ENCODE peak calls at places on chromosome 3, in eight cellular contexts. One of them, this sample, is unnamed.
A peak's percentile ranks its signal among the peaks of the same experiment; 100 is the strongest.

GRCh38 chr3:129231331-129232119 is 17.9 kb upstream of the COPG1 start:
- DNase-seq in astrocyte of the spinal cord: no peak
- DNase-seq in PC-3: peak; percentile 77
- DNase-seq in cardiac fibroblast: peak; percentile 35
- DNase-seq in lower lobe of right lung: no peak
- DNase-seq in upper lobe of right lung: no peak
- DNase-seq in suprapubic skin: no peak
- DNase-seq in lung: no peak
- DNase-seq in this sample: no peak

GRCh38 chr3:55267206-55267930 is 219.7 kb downstream of the WNT5A start:
- DNase-seq in lower lobe of right lung: no peak
- DNase-seq in astrocyte of the spinal cord: no peak
- DNase-seq in PC-3: no peak
- DNase-seq in lung: no peak
- DNase-seq in cardiac fibroblast: peak; percentile 71
- DNase-seq in suprapubic skin: no peak
- DNase-seq in upper lobe of right lung: no peak
- DNase-seq in this sample: no peak

GRCh38 chr3:101381809-101382208 is 61.4 kb upstream of the IMPG2 start:
- DNase-seq in suprapubic skin: no peak
- DNase-seq in lower lobe of right lung: no peak
- DNase-seq in upper lobe of right lung: no peak
- DNase-seq in lung: no peak
- DNase-seq in astrocyte of the spinal cord: peak; percentile 55
- DNase-seq in PC-3: peak; percentile 76
- DNase-seq in cardiac fibroblast: peak; percentile 70
- DNase-seq in this sample: no peak

GRCh38 chr3:27486328-27486727 is 2.1 kb upstream of the SLC4A7 start:
- DNase-seq in suprapubic skin: peak; percentile 65
- DNase-seq in astrocyte of the spinal cord: no peak
- DNase-seq in lung: no peak
- DNase-seq in lower lobe of right lung: no peak
- DNase-seq in PC-3: no peak
- DNase-seq in upper lobe of right lung: no peak
- DNase-seq in cardiac fibroblast: no peak
- DNase-seq in this sample: no peak

GRCh38 chr3:7518471-7518870 is 657.6 kb downstream of the GRM7 start:
- DNase-seq in astrocyte of the spinal cord: peak; percentile 50
- DNase-seq in lower lobe of right lung: no peak
- DNase-seq in suprapubic skin: no peak
- DNase-seq in upper lobe of right lung: no peak
- DNase-seq in PC-3: no peak
- DNase-seq in lung: no peak
- DNase-seq in cardiac fibroblast: peak; percentile 38
- DNase-seq in this sample: no peak

GRCh38 chr3:127354761-127355160 is 66.9 kb upstream of the PRR20G start:
- DNase-seq in suprapubic skin: no peak
- DNase-seq in lower lobe of right lung: no peak
- DNase-seq in PC-3: no peak
- DNase-seq in cardiac fibroblast: no peak
- DNase-seq in astrocyte of the spinal cord: no peak
- DNase-seq in upper lobe of right lung: no peak
- DNase-seq in lung: peak; percentile 17
- DNase-seq in this sample: no peak

GRCh38 chr3:142857056-142857455 is 31.8 kb downstream of the PCOLCE2 start:
- DNase-seq in upper lobe of right lung: no peak
- DNase-seq in astrocyte of the spinal cord: no peak
- DNase-seq in lower lobe of right lung: no peak
- DNase-seq in lung: no peak
- DNase-seq in suprapubic skin: no peak
- DNase-seq in cardiac fibroblast: no peak
- DNase-seq in PC-3: peak; percentile 52
- DNase-seq in this sample: no peak

GRCh38 chr3:126309162-126309561 is 48.0 kb downstream of the KLF15 start:
- DNase-seq in lower lobe of right lung: no peak
- DNase-seq in PC-3: no peak
- DNase-seq in suprapubic skin: no peak
- DNase-seq in upper lobe of right lung: no peak
- DNase-seq in lung: no peak
- DNase-seq in astrocyte of the spinal cord: no peak
- DNase-seq in cardiac fibroblast: no peak
- DNase-seq in this sample: no peak

GRCh38 chr3:11335056-11335608 is 62.9 kb downstream of the ATG7 start:
- DNase-seq in PC-3: peak; percentile 86
- DNase-seq in lower lobe of right lung: no peak
- DNase-seq in lung: no peak
- DNase-seq in cardiac fibroblast: peak; percentile 88
- DNase-seq in astrocyte of the spinal cord: peak; percentile 81
- DNase-seq in suprapubic skin: no peak
- DNase-seq in upper lobe of right lung: no peak
- DNase-seq in this sample: peak; percentile 45

GRCh38 chr3:123105201-123106189 is 38.7 kb downstream of the PDIA5 start:
- DNase-seq in astrocyte of the spinal cord: no peak
- DNase-seq in PC-3: no peak
- DNase-seq in cardiac fibroblast: no peak
- DNase-seq in upper lobe of right lung: no peak
- DNase-seq in suprapubic skin: no peak
- DNase-seq in lung: no peak
- DNase-seq in lower lobe of right lung: no peak
- DNase-seq in this sample: no peak

GRCh38 chr3:190325923-190326322 is 3.7 kb upstream of the CLDN1 start:
- DNase-seq in PC-3: no peak
- DNase-seq in cardiac fibroblast: peak; percentile 60
- DNase-seq in lung: no peak
- DNase-seq in lower lobe of right lung: no peak
- DNase-seq in astrocyte of the spinal cord: peak; percentile 38
- DNase-seq in suprapubic skin: no peak
- DNase-seq in upper lobe of right lung: no peak
- DNase-seq in this sample: no peak

GRCh38 chr3:126926684-126927404 is 56.1 kb upstream of the PLXNA1 start:
- DNase-seq in upper lobe of right lung: no peak
- DNase-seq in lung: peak; percentile 57
- DNase-seq in astrocyte of the spinal cord: peak; percentile 91
- DNase-seq in cardiac fibroblast: peak; percentile 92
- DNase-seq in PC-3: peak; percentile 76
- DNase-seq in suprapubic skin: no peak
- DNase-seq in lower lobe of right lung: no peak
- DNase-seq in this sample: peak; percentile 55

GRCh38 chr3:3105815-3106214 is 4.4 kb downstream of the IL5RA start:
- DNase-seq in PC-3: no peak
- DNase-seq in suprapubic skin: no peak
- DNase-seq in lung: no peak
- DNase-seq in astrocyte of the spinal cord: no peak
- DNase-seq in lower lobe of right lung: no peak
- DNase-seq in cardiac fibroblast: no peak
- DNase-seq in upper lobe of right lung: no peak
- DNase-seq in this sample: no peak

GRCh38 chr3:192901435-192901834 is 16.2 kb downstream of the MB21D2 start:
- DNase-seq in upper lobe of right lung: no peak
- DNase-seq in astrocyte of the spinal cord: peak; percentile 92
- DNase-seq in cardiac fibroblast: peak; percentile 97
- DNase-seq in suprapubic skin: no peak
- DNase-seq in PC-3: peak; percentile 96
- DNase-seq in lung: no peak
- DNase-seq in lower lobe of right lung: no peak
- DNase-seq in this sample: no peak

GRCh38 chr3:167110906-167111305 is 269.2 kb downstream of the ZBBX start:
- DNase-seq in lower lobe of right lung: no peak
- DNase-seq in upper lobe of right lung: no peak
- DNase-seq in cardiac fibroblast: peak; percentile 1
- DNase-seq in PC-3: peak; percentile 65
- DNase-seq in suprapubic skin: no peak
- DNase-seq in lung: no peak
- DNase-seq in astrocyte of the spinal cord: peak; percentile 79
- DNase-seq in this sample: no peak

GRCh38 chr3:9036327-9037112 is 73.2 kb upstream of the RAD18 start:
- DNase-seq in lung: peak; percentile 44
- DNase-seq in PC-3: no peak
- DNase-seq in lower lobe of right lung: no peak
- DNase-seq in cardiac fibroblast: peak; percentile 75
- DNase-seq in suprapubic skin: peak; percentile 89
- DNase-seq in astrocyte of the spinal cord: no peak
- DNase-seq in upper lobe of right lung: no peak
- DNase-seq in this sample: peak; percentile 42

GRCh38 chr3:32569540-32570425 is 875 bp downstream of the DYNC1LI1 start:
- DNase-seq in cardiac fibroblast: peak; percentile 44
- DNase-seq in suprapubic skin: peak; percentile 81
- DNase-seq in astrocyte of the spinal cord: peak; percentile 54
- DNase-seq in lung: peak; percentile 65
- DNase-seq in PC-3: peak; percentile 57
- DNase-seq in upper lobe of right lung: peak; percentile 89
- DNase-seq in lower lobe of right lung: peak; percentile 83
- DNase-seq in this sample: no peak

GRCh38 chr3:124121379-124122336 is 129.7 kb upstream of the ROPN1 start:
- DNase-seq in upper lobe of right lung: no peak
- DNase-seq in lung: no peak
- DNase-seq in astrocyte of the spinal cord: no peak
- DNase-seq in cardiac fibroblast: no peak
- DNase-seq in suprapubic skin: no peak
- DNase-seq in lower lobe of right lung: no peak
- DNase-seq in PC-3: no peak
- DNase-seq in this sample: no peak

GRCh38 chr3:58102976-58103447 is 94.8 kb downstream of the FLNB start:
- DNase-seq in astrocyte of the spinal cord: no peak
- DNase-seq in upper lobe of right lung: no peak
- DNase-seq in suprapubic skin: no peak
- DNase-seq in lower lobe of right lung: no peak
- DNase-seq in lung: no peak
- DNase-seq in PC-3: no peak
- DNase-seq in cardiac fibroblast: no peak
- DNase-seq in this sample: no peak
- TF ChIP-seq CTCF in astrocyte of the spinal cord: no peak
- TF ChIP-seq CTCF in upper lobe of right lung: no peak
- TF ChIP-seq CTCF in suprapubic skin: no peak
- TF ChIP-seq CTCF in lower lobe of right lung: no peak
- TF ChIP-seq CTCF in lung: no peak
- TF ChIP-seq CTCF in PC-3: no peak
- TF ChIP-seq CTCF in cardiac fibroblast: no peak
- TF ChIP-seq CTCF in this sample: no peak

GRCh38 chr3:13881536-13882410 is 1.9 kb upstream of the WNT7A start:
- DNase-seq in lower lobe of right lung: no peak
- DNase-seq in cardiac fibroblast: no peak
- DNase-seq in astrocyte of the spinal cord: no peak
- DNase-seq in upper lobe of right lung: peak; percentile 45
- DNase-seq in PC-3: no peak
- DNase-seq in suprapubic skin: peak; percentile 37
- DNase-seq in lung: no peak
- DNase-seq in this sample: no peak

GRCh38 chr3:13879102-13879945 is 547 bp downstream of the WNT7A start:
- DNase-seq in cardiac fibroblast: no peak
- DNase-seq in PC-3: peak; percentile 45
- DNase-seq in suprapubic skin: peak; percentile 79
- DNase-seq in astrocyte of the spinal cord: no peak
- DNase-seq in lower lobe of right lung: no peak
- DNase-seq in lung: no peak
- DNase-seq in upper lobe of right lung: peak; percentile 71
- DNase-seq in this sample: no peak

GRCh38 chr3:13878711-13879101 is 1.2 kb downstream of the WNT7A start:
- DNase-seq in lung: no peak
- DNase-seq in cardiac fibroblast: no peak
- DNase-seq in suprapubic skin: peak; percentile 77
- DNase-seq in lower lobe of right lung: no peak
- DNase-seq in astrocyte of the spinal cord: no peak
- DNase-seq in PC-3: peak; percentile 54
- DNase-seq in upper lobe of right lung: peak; percentile 65
- DNase-seq in this sample: no peak

GRCh38 chr3:13879946-13880810 is at the start of gene WNT7A:
- DNase-seq in upper lobe of right lung: peak; percentile 71
- DNase-seq in cardiac fibroblast: no peak
- DNase-seq in lung: no peak
- DNase-seq in astrocyte of the spinal cord: no peak
- DNase-seq in lower lobe of right lung: no peak
- DNase-seq in suprapubic skin: peak; percentile 71
- DNase-seq in PC-3: peak; percentile 62
- DNase-seq in this sample: no peak

DNA sequence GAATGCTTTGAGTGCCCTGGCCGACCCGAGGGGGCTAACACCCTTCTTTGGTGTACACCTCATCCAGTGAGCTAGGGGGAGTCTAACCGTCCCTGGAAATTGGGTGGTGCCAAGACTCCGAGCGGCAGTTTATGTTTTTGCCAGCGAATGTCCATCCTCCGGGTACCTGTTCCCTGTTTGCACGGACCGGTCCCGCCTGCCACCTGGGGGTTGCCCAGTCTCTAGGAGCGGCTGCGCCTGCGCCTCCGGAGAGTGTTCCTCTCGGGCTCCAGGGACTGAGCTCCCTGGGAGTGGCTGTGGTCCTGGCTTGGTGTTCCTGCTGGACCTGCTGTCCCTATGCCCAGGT is 913 bp upstream of the WNT7A start:
- DNase-seq in astrocyte of the spinal cord: no peak
- DNase-seq in lung: no peak
- DNase-seq in suprapubic skin: peak; percentile 58
- DNase-seq in cardiac fibroblast: no peak
- DNase-seq in PC-3: peak; percentile 21
- DNase-seq in lower lobe of right lung: peak; percentile 63
- DNase-seq in upper lobe of right lung: peak; percentile 74
- DNase-seq in this sample: no peak
- TF ChIP-seq CTCF in astrocyte of the spinal cord: no peak
- TF ChIP-seq CTCF in lung: no peak
- TF ChIP-seq CTCF in suprapubic skin: no peak
- TF ChIP-seq CTCF in cardiac fibroblast: no peak
- TF ChIP-seq CTCF in PC-3: peak; percentile 9
- TF ChIP-seq CTCF in lower lobe of right lung: no peak
- TF ChIP-seq CTCF in upper lobe of right lung: no peak
- TF ChIP-seq CTCF in this sample: no peak

DNA sequence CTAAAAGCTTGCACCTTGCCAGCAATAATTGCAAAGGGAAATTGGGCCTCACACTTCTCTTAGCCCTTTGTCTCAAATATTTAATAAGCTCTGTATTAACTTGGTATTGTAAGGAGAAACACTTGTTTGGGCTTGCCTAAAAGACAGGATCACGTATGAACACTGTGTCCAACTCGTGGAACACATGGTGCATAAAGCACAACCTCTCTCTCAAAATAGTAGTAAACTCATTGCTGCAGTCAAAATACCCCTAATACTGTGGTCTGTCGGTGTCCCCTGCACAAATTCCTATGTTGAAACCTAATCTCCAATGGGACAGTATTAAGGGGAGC is 400 bp upstream of the TMF1 start:
- DNase-seq in suprapubic skin: no peak
- DNase-seq in astrocyte of the spinal cord: no peak
- DNase-seq in cardiac fibroblast: no peak
- DNase-seq in lung: no peak
- DNase-seq in lower lobe of right lung: no peak
- DNase-seq in upper lobe of right lung: no peak
- DNase-seq in PC-3: no peak
- DNase-seq in this sample: no peak
- TF ChIP-seq CTCF in suprapubic skin: no peak
- TF ChIP-seq CTCF in astrocyte of the spinal cord: no peak
- TF ChIP-seq CTCF in cardiac fibroblast: no peak
- TF ChIP-seq CTCF in lung: no peak
- TF ChIP-seq CTCF in lower lobe of right lung: no peak
- TF ChIP-seq CTCF in upper lobe of right lung: no peak
- TF ChIP-seq CTCF in PC-3: no peak
- TF ChIP-seq CTCF in this sample: no peak

DNA sequence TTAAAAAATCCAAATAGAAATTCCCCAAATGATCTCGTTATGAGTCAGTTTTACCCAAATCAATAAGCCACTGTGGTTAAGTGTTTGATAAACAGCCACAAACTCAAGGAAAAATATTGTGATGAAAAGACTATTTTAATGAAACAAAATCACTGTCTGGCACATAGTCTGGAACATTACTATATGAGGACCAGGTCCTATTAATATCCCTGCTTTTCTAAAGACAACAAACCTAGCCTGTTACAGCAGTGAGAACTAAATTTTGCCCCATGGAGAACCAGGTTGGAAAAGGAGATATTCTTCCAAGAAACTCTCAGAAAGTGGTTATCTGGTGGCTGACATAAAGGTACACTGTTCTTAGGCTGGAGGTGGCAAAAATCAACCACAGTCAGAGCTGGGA is 27.7 kb upstream of the ZNF385D start:
- DNase-seq in suprapubic skin: no peak
- DNase-seq in upper lobe of right lung: no peak
- DNase-seq in PC-3: no peak
- DNase-seq in lower lobe of right lung: no peak
- DNase-seq in cardiac fibroblast: no peak
- DNase-seq in lung: no peak
- DNase-seq in astrocyte of the spinal cord: no peak
- DNase-seq in this sample: no peak
- TF ChIP-seq CTCF in suprapubic skin: no peak
- TF ChIP-seq CTCF in upper lobe of right lung: no peak
- TF ChIP-seq CTCF in PC-3: no peak
- TF ChIP-seq CTCF in lower lobe of right lung: no peak
- TF ChIP-seq CTCF in cardiac fibroblast: no peak
- TF ChIP-seq CTCF in lung: no peak
- TF ChIP-seq CTCF in astrocyte of the spinal cord: no peak
- TF ChIP-seq CTCF in this sample: no peak